ENCODE peak calls at places on chromosomes 2 and 18, in ten cellular contexts. V is Daoy; A is ovary; Q is WTC11; T is DMS 273 treated with DMSO at 0.1 percent for 48 hours; G is AG08396; O is GM20000; M is stimulated activated CD8-positive, alpha-beta memory T cell treated with anti-CD3 and anti-CD28 coated beads, Interleukin-7, amount 100 ng/mL, for 1 hour; P is NT2/D1; Z is activated T-cell treated with anti-CD3 and anti-CD28 coated beads for 1 hour. F is an unnamed sample.

GRCh38 chr2:237441605-237442004 is 27.6 kb upstream of the COL6A3 start:
- DNase-seq in V (no peak), A (peak; percentile 52), Q (no peak), T (no peak), G (peak; percentile 73), O (no peak), M (no peak), P (no peak), Z (no peak), F (no peak)

GRCh38 chr2:211114826-211115450 is 558.5 kb downstream of the CPS1 start:
- DNase-seq in V (no peak), A (no peak), Q (no peak), T (no peak), G (no peak), O (no peak), M (no peak), P (no peak), Z (no peak), F (no peak)

GRCh38 chr2:16466133-16466820 is 199.4 kb downstream of the CYRIA start:
- DNase-seq in V (no peak), A (no peak), Q (no peak), T (no peak), G (no peak), O (no peak), M (no peak), P (no peak), Z (no peak), F (no peak)

GRCh38 chr2:26503238-26503880 is 25.4 kb upstream of the OTOF start:
- DNase-seq in V (peak; percentile 93), A (peak; percentile 74), Q (peak; percentile 92), T (peak; percentile 90), G (peak; percentile 86), O (peak; percentile 92), M (peak; percentile 41), P (peak; percentile 61), Z (peak; percentile 71), F (peak; percentile 79)

GRCh38 chr2:112048887-112049286 is 6.2 kb upstream of the TMEM87B start:
- DNase-seq in V (peak; percentile 44), A (no peak), Q (no peak), T (peak; percentile 28), G (peak; percentile 32), O (peak; percentile 33), M (no peak), P (no peak), Z (no peak), F (no peak)

GRCh38 chr18:48929951-48930713 is 20.6 kb downstream of the SMAD7 start:
- DNase-seq in V (peak; percentile 68), A (peak; percentile 84), Q (no peak), T (no peak), G (peak; percentile 77), O (no peak), M (no peak), P (no peak), Z (no peak), F (no peak)

GRCh38 chr2:160156084-160156483 is 44.0 kb downstream of the ITGB6 start:
- DNase-seq in V (no peak), A (no peak), Q (no peak), T (no peak), G (no peak), O (no peak), M (no peak), P (no peak), Z (no peak), F (no peak)

GRCh38 chr18:25875574-25875973 is 214.8 kb downstream of the SS18 start:
- DNase-seq in V (peak; percentile 12), A (no peak), Q (no peak), T (no peak), G (no peak), O (no peak), M (no peak), P (no peak), Z (no peak), F (no peak)

GRCh38 chr2:26970928-26971627 is 641 bp downstream of the MAPRE3 start:
- DNase-seq in V (peak; percentile 39), A (peak; percentile 58), Q (peak; percentile 44), T (peak; percentile 11), G (peak; percentile 36), O (no peak), M (no peak), P (peak; percentile 15), Z (no peak), F (no peak)

GRCh38 chr2:150097891-150098595 is 389.4 kb downstream of the RND3 start:
- DNase-seq in V (peak; percentile 4), A (no peak), Q (no peak), T (no peak), G (peak; percentile 26), O (no peak), M (no peak), P (no peak), Z (no peak), F (no peak)

GRCh38 chr2:128091691-128092050 is 671 bp downstream of the UGGT1 start:
- DNase-seq in V (no peak), A (no peak), Q (no peak), T (no peak), G (peak; percentile 26), O (peak; percentile 16), M (no peak), P (no peak), Z (no peak), F (no peak)

F was measured in CD8-positive, alpha-beta T cell.